ENCODE peak calls at places on chromosome 17, in seven cellular contexts. One of them, this sample, is unnamed.

GRCh38 chr17:80308672-80309517 is 48.2 kb downstream of the RNF213 start:
- DNase-seq in AG10803: no peak
- DNase-seq in astrocyte of the cerebellum: no peak
- DNase-seq in mammary epithelial cell: no peak
- DNase-seq in thyroid gland: no peak
- DNase-seq in PC-3: no peak
- DNase-seq in choroid plexus epithelial cell: no peak
- DNase-seq in this sample: no peak

GRCh38 chr17:62955841-62956352 is 10.1 kb upstream of the TANC2 start:
- DNase-seq in mammary epithelial cell: no peak
- DNase-seq in AG10803: no peak
- DNase-seq in astrocyte of the cerebellum: no peak
- DNase-seq in choroid plexus epithelial cell: no peak
- DNase-seq in PC-3: peak
- DNase-seq in thyroid gland: no peak
- DNase-seq in this sample: no peak

GRCh38 chr17:6510321-6511023 is 45.9 kb downstream of the PITPNM3 start:
- DNase-seq in PC-3: no peak
- DNase-seq in AG10803: no peak
- DNase-seq in thyroid gland: no peak
- DNase-seq in choroid plexus epithelial cell: no peak
- DNase-seq in mammary epithelial cell: no peak
- DNase-seq in astrocyte of the cerebellum: no peak
- DNase-seq in this sample: no peak

GRCh38 chr17:72515291-72516065 is 394.7 kb downstream of the SOX9 start:
- DNase-seq in thyroid gland: peak
- DNase-seq in mammary epithelial cell: no peak
- DNase-seq in choroid plexus epithelial cell: peak
- DNase-seq in AG10803: no peak
- DNase-seq in astrocyte of the cerebellum: peak
- DNase-seq in PC-3: no peak
- DNase-seq in this sample: peak

GRCh38 chr17:67434061-67434525 is 57.0 kb downstream of the PITPNC1 start:
- DNase-seq in choroid plexus epithelial cell: no peak
- DNase-seq in mammary epithelial cell: no peak
- DNase-seq in astrocyte of the cerebellum: no peak
- DNase-seq in thyroid gland: peak
- DNase-seq in PC-3: no peak
- DNase-seq in AG10803: no peak
- DNase-seq in this sample: peak

GRCh38 chr17:31584436-31585279 is 193.2 kb downstream of the RAB11FIP4 start:
- DNase-seq in AG10803: no peak
- DNase-seq in choroid plexus epithelial cell: no peak
- DNase-seq in mammary epithelial cell: no peak
- DNase-seq in PC-3: no peak
- DNase-seq in astrocyte of the cerebellum: no peak
- DNase-seq in thyroid gland: no peak
- DNase-seq in this sample: no peak

GRCh38 chr17:81579821-81580321 is 27.7 kb upstream of the FAAP100 start:
- DNase-seq in choroid plexus epithelial cell: peak
- DNase-seq in PC-3: no peak
- DNase-seq in AG10803: peak
- DNase-seq in thyroid gland: no peak
- DNase-seq in astrocyte of the cerebellum: no peak
- DNase-seq in mammary epithelial cell: no peak
- DNase-seq in this sample: peak

GRCh38 chr17:83155128-83156081 is 76.0 kb downstream of the METRNL start:
- DNase-seq in astrocyte of the cerebellum: peak
- DNase-seq in mammary epithelial cell: no peak
- DNase-seq in PC-3: no peak
- DNase-seq in AG10803: peak
- DNase-seq in thyroid gland: no peak
- DNase-seq in choroid plexus epithelial cell: peak
- DNase-seq in this sample: no peak

GRCh38 chr17:31541559-31541958 is 150.1 kb downstream of the RAB11FIP4 start:
- DNase-seq in PC-3: no peak
- DNase-seq in choroid plexus epithelial cell: no peak
- DNase-seq in mammary epithelial cell: no peak
- DNase-seq in thyroid gland: peak
- DNase-seq in AG10803: no peak
- DNase-seq in astrocyte of the cerebellum: no peak
- DNase-seq in this sample: no peak

GRCh38 chr17:73142763-73143395 is 21.9 kb upstream of the SSTR2 start:
- DNase-seq in PC-3: peak
- DNase-seq in astrocyte of the cerebellum: no peak
- DNase-seq in mammary epithelial cell: peak
- DNase-seq in AG10803: peak
- DNase-seq in thyroid gland: no peak
- DNase-seq in choroid plexus epithelial cell: peak
- DNase-seq in this sample: peak

GRCh38 chr17:66755101-66755943 is 79.6 kb upstream of the CACNG5 start:
- DNase-seq in choroid plexus epithelial cell: no peak
- DNase-seq in AG10803: no peak
- DNase-seq in mammary epithelial cell: peak
- DNase-seq in astrocyte of the cerebellum: no peak
- DNase-seq in thyroid gland: peak
- DNase-seq in PC-3: peak
- DNase-seq in this sample: no peak

GRCh38 chr17:74113952-74114351 is 89.5 kb upstream of the RPL38 start:
- DNase-seq in astrocyte of the cerebellum: no peak
- DNase-seq in thyroid gland: no peak
- DNase-seq in AG10803: no peak
- DNase-seq in PC-3: no peak
- DNase-seq in mammary epithelial cell: no peak
- DNase-seq in choroid plexus epithelial cell: no peak
- DNase-seq in this sample: no peak

GRCh38 chr17:63647936-63648335 is 25.7 kb downstream of the MAP3K3 start:
- DNase-seq in mammary epithelial cell: no peak
- DNase-seq in PC-3: no peak
- DNase-seq in AG10803: peak
- DNase-seq in choroid plexus epithelial cell: peak
- DNase-seq in thyroid gland: no peak
- DNase-seq in astrocyte of the cerebellum: peak
- DNase-seq in this sample: no peak

GRCh38 chr17:62576382-62576781 is 51.1 kb upstream of the MRC2 start:
- DNase-seq in thyroid gland: no peak
- DNase-seq in PC-3: no peak
- DNase-seq in AG10803: no peak
- DNase-seq in astrocyte of the cerebellum: no peak
- DNase-seq in mammary epithelial cell: no peak
- DNase-seq in choroid plexus epithelial cell: no peak
- DNase-seq in this sample: no peak

GRCh38 chr17:31858647-31859486 is at the start of gene COPRS:
- DNase-seq in astrocyte of the cerebellum: peak
- DNase-seq in choroid plexus epithelial cell: peak
- DNase-seq in PC-3: peak
- DNase-seq in AG10803: peak
- DNase-seq in thyroid gland: peak
- DNase-seq in mammary epithelial cell: peak
- DNase-seq in this sample: peak

GRCh38 chr17:56593741-56594527 is 435 bp downstream of the NOG start:
- DNase-seq in thyroid gland: peak
- DNase-seq in PC-3: peak
- DNase-seq in choroid plexus epithelial cell: peak
- DNase-seq in mammary epithelial cell: peak
- DNase-seq in astrocyte of the cerebellum: no peak
- DNase-seq in AG10803: peak
- DNase-seq in this sample: peak

GRCh38 chr17:30398328-30399041 is 19.8 kb downstream of the CPD start:
- DNase-seq in thyroid gland: no peak
- DNase-seq in choroid plexus epithelial cell: no peak
- DNase-seq in astrocyte of the cerebellum: no peak
- DNase-seq in AG10803: no peak
- DNase-seq in mammary epithelial cell: no peak
- DNase-seq in PC-3: no peak
- DNase-seq in this sample: no peak

GRCh38 chr17:80070375-80071115 is 30.8 kb upstream of the GAA start:
- DNase-seq in thyroid gland: peak
- DNase-seq in mammary epithelial cell: no peak
- DNase-seq in PC-3: no peak
- DNase-seq in choroid plexus epithelial cell: no peak
- DNase-seq in AG10803: peak
- DNase-seq in astrocyte of the cerebellum: no peak
- DNase-seq in this sample: no peak

GRCh38 chr17:12648498-12648897 is 17.2 kb upstream of the MYOCD start:
- DNase-seq in mammary epithelial cell: no peak
- DNase-seq in thyroid gland: no peak
- DNase-seq in astrocyte of the cerebellum: no peak
- DNase-seq in choroid plexus epithelial cell: no peak
- DNase-seq in AG10803: no peak
- DNase-seq in PC-3: no peak
- DNase-seq in this sample: no peak

GRCh38 chr17:30267625-30268024 is 24.1 kb downstream of the BLMH start:
- DNase-seq in PC-3: no peak
- DNase-seq in AG10803: no peak
- DNase-seq in choroid plexus epithelial cell: peak
- DNase-seq in thyroid gland: no peak
- DNase-seq in mammary epithelial cell: no peak
- DNase-seq in astrocyte of the cerebellum: no peak
- DNase-seq in this sample: peak

GRCh38 chr17:40577611-40578065 is 12.4 kb upstream of the CCR7 start:
- DNase-seq in thyroid gland: no peak
- DNase-seq in PC-3: no peak
- DNase-seq in mammary epithelial cell: no peak
- DNase-seq in astrocyte of the cerebellum: no peak
- DNase-seq in AG10803: no peak
- DNase-seq in choroid plexus epithelial cell: no peak
- DNase-seq in this sample: no peak

GRCh38 chr17:68910256-68910705 is 44.9 kb downstream of the ABCA8 start:
- DNase-seq in astrocyte of the cerebellum: no peak
- DNase-seq in choroid plexus epithelial cell: peak
- DNase-seq in mammary epithelial cell: peak
- DNase-seq in thyroid gland: peak
- DNase-seq in PC-3: no peak
- DNase-seq in AG10803: no peak
- DNase-seq in this sample: peak

GRCh38 chr17:19590912-19591551 is 57.4 kb downstream of the SLC47A1 start:
- DNase-seq in thyroid gland: peak
- DNase-seq in AG10803: no peak
- DNase-seq in choroid plexus epithelial cell: no peak
- DNase-seq in PC-3: no peak
- DNase-seq in mammary epithelial cell: no peak
- DNase-seq in astrocyte of the cerebellum: no peak
- DNase-seq in this sample: no peak
- TF ChIP-seq CTCF in thyroid gland: no peak
- TF ChIP-seq CTCF in AG10803: no peak
- TF ChIP-seq CTCF in choroid plexus epithelial cell: no peak
- TF ChIP-seq CTCF in PC-3: peak
- TF ChIP-seq CTCF in mammary epithelial cell: no peak
- TF ChIP-seq CTCF in astrocyte of the cerebellum: no peak
- TF ChIP-seq CTCF in this sample: no peak

DNA sequence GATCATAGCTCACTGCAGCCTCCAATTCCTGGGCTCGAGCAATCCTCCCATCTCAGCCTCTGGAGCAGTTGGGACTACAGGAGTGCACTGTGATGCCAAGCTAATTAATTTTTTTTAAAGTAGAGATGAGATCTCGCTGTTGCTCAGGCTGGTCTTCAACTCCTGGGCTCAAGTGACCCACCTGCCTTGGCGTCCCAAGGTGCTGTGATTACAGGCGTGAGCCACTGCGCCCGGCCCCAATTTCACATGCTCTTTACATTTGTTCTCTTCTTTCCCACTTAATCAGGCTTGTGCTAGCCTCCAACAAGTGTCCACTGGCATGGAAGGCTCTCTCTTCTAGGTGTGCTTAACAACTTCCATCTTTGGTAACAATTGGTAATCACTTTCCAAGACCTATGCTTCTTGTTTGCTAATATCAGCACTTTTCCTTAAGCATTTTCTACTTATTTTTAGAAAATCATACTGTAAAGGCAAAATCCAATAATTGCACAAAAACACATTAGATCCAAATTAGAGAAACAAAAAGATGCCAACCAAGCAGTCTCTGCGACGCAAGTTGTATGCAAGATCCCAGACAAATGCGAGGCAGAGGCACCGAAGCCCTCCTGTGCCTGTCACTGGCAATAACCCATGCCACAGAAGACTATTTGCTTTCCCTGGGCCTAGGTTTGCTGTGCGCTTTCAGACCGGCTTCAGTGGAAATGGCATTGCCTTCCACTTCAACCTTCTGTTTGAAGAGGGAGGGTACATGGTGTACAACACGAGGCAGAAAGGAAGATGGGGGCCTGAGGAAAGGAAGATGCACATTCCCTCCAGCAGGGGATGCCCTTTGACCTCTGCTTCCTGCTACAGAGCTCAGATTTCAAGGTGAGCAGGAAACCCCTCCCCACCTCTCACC is 52.6 kb downstream of the NOS2 start:
- DNase-seq in choroid plexus epithelial cell: peak
- DNase-seq in mammary epithelial cell: no peak
- DNase-seq in PC-3: no peak
- DNase-seq in thyroid gland: no peak
- DNase-seq in astrocyte of the cerebellum: no peak
- DNase-seq in AG10803: no peak
- DNase-seq in this sample: no peak
- TF ChIP-seq CTCF in choroid plexus epithelial cell: peak
- TF ChIP-seq CTCF in mammary epithelial cell: peak
- TF ChIP-seq CTCF in PC-3: peak
- TF ChIP-seq CTCF in thyroid gland: no peak
- TF ChIP-seq CTCF in astrocyte of the cerebellum: peak
- TF ChIP-seq CTCF in AG10803: peak
- TF ChIP-seq CTCF in this sample: peak

GRCh38 chr17:2592974-2593845 is at the start of gene PAFAH1B1:
- DNase-seq in astrocyte of the cerebellum: no peak
- DNase-seq in AG10803: peak
- DNase-seq in PC-3: peak
- DNase-seq in mammary epithelial cell: peak
- DNase-seq in choroid plexus epithelial cell: peak
- DNase-seq in thyroid gland: peak
- DNase-seq in this sample: peak
- TF ChIP-seq CTCF in astrocyte of the cerebellum: no peak
- TF ChIP-seq CTCF in AG10803: no peak
- TF ChIP-seq CTCF in PC-3: peak
- TF ChIP-seq CTCF in mammary epithelial cell: peak
- TF ChIP-seq CTCF in choroid plexus epithelial cell: no peak
- TF ChIP-seq CTCF in thyroid gland: no peak
- TF ChIP-seq CTCF in this sample: no peak

GRCh38 chr17:49015179-49015923 is 18.2 kb downstream of the IGF2BP1 start:
- DNase-seq in AG10803: no peak
- DNase-seq in thyroid gland: no peak
- DNase-seq in choroid plexus epithelial cell: no peak
- DNase-seq in mammary epithelial cell: no peak
- DNase-seq in astrocyte of the cerebellum: no peak
- DNase-seq in PC-3: no peak
- DNase-seq in this sample: no peak

GRCh38 chr17:49016775-49017463 is 19.7 kb downstream of the IGF2BP1 start:
- DNase-seq in mammary epithelial cell: peak
- DNase-seq in AG10803: peak
- DNase-seq in PC-3: peak
- DNase-seq in astrocyte of the cerebellum: no peak
- DNase-seq in choroid plexus epithelial cell: no peak
- DNase-seq in thyroid gland: peak
- DNase-seq in this sample: peak

GRCh38 chr17:49012893-49013255 is 15.7 kb downstream of the IGF2BP1 start:
- DNase-seq in PC-3: no peak
- DNase-seq in AG10803: no peak
- DNase-seq in astrocyte of the cerebellum: no peak
- DNase-seq in thyroid gland: no peak
- DNase-seq in mammary epithelial cell: no peak
- DNase-seq in choroid plexus epithelial cell: no peak
- DNase-seq in this sample: no peak

GRCh38 chr17:49015924-49016774 is 19.0 kb downstream of the IGF2BP1 start:
- DNase-seq in AG10803: peak
- DNase-seq in choroid plexus epithelial cell: no peak
- DNase-seq in astrocyte of the cerebellum: no peak
- DNase-seq in PC-3: peak
- DNase-seq in thyroid gland: no peak
- DNase-seq in mammary epithelial cell: no peak
- DNase-seq in this sample: no peak

GRCh38 chr17:49013311-49014205 is 16.4 kb downstream of the IGF2BP1 start:
- DNase-seq in thyroid gland: no peak
- DNase-seq in AG10803: peak
- DNase-seq in choroid plexus epithelial cell: no peak
- DNase-seq in astrocyte of the cerebellum: no peak
- DNase-seq in mammary epithelial cell: no peak
- DNase-seq in PC-3: no peak
- DNase-seq in this sample: peak
- TF ChIP-seq CTCF in thyroid gland: no peak
- TF ChIP-seq CTCF in AG10803: no peak
- TF ChIP-seq CTCF in choroid plexus epithelial cell: no peak
- TF ChIP-seq CTCF in astrocyte of the cerebellum: no peak
- TF ChIP-seq CTCF in mammary epithelial cell: no peak
- TF ChIP-seq CTCF in PC-3: no peak
- TF ChIP-seq CTCF in this sample: no peak